ENCODE peak calls at places on chromosomes 13 and 19, in eight cellular contexts. T is fibroblast of the conjunctiva, N is T-helper 1 cell, W is left ventricle myocardium inferior, R is amniotic epithelial cell, Z is IMR-90, K is neural progenitor cell, D is immature natural killer cell. H is an unnamed sample.

GRCh38 chr19:4547303-4548237 is 7.7 kb upstream of the LRG1 start:
- DNase-seq in N (no peak), R (no peak), W (no peak), Z (no peak), K (no peak), T (no peak), D (no peak), H (peak; percentile 54)

GRCh38 chr19:10744848-10745293 is 27.0 kb downstream of the DNM2 start:
- DNase-seq in K (no peak), D (no peak), R (no peak), N (no peak), T (no peak), Z (no peak), W (no peak), H (no peak)

GRCh38 chr19:50480281-50481111 is 3.8 kb upstream of the GARIN5A start:
- DNase-seq in R (no peak), N (no peak), K (no peak), Z (no peak), W (no peak), D (no peak), T (no peak), H (no peak)

GRCh38 chr19:17673937-17674799 is 14.0 kb downstream of the UNC13A start:
- DNase-seq in K (no peak), T (no peak), Z (no peak), W (no peak), R (no peak), N (no peak), D (no peak), H (no peak)

GRCh38 chr19:1307755-1308303 is 22.2 kb downstream of the EFNA2 start:
- DNase-seq in W (no peak), R (no peak), N (no peak), K (no peak), Z (no peak), D (no peak), T (no peak), H (no peak)

GRCh38 chr13:31168166-31168565 is 6.5 kb upstream of the HSPH1 start:
- DNase-seq in T (no peak), W (no peak), D (no peak), R (no peak), N (no peak), K (no peak), Z (no peak), H (no peak)

GRCh38 chr19:18239303-18239702 is 13.1 kb upstream of the PDE4C start:
- DNase-seq in D (no peak), R (no peak), Z (no peak), T (no peak), N (no peak), K (peak; percentile 46), W (no peak), H (no peak)

GRCh38 chr13:99434258-99434788 is 66.9 kb upstream of the TM9SF2 start:
- DNase-seq in T (no peak), K (no peak), W (no peak), D (peak; percentile 87), R (no peak), N (peak; percentile 75), Z (no peak), H (no peak)

GRCh38 chr13:113754691-113755090 is 4.3 kb upstream of the TMEM255B start:
- DNase-seq in Z (no peak), T (no peak), D (no peak), W (no peak), R (no peak), N (no peak), K (no peak), H (no peak)

GRCh38 chr19:47315125-47315821 is 5.6 kb downstream of the C5AR1 start:
- DNase-seq in K (no peak), W (peak; percentile 40), N (no peak), R (peak; percentile 96), Z (peak; percentile 97), T (peak; percentile 95), D (no peak), H (peak; percentile 98)

H was measured in MCF 10A.